ENCODE peak calls at places on chromosomes 16 and 17, in ten cellular contexts. H is HCT116, J is vagina, T is heart left ventricle, V is tibial nerve, B is HepG2, F is IMR-90, N is A549, U is Peyer's patch, G is GM12878. I is an unnamed sample. For H3K4me1, the result is how much of the 10 kb centered on the place peaks cover.

GRCh38 chr17:44323359-44324091 is 1.1 kb downstream of the SLC25A39 start:
- DNase-seq in G (no peak), B (no peak), F (no peak), V (no peak), J (no peak), T (no peak), U (no peak), N (no peak), H (no peak), I (no peak)

GRCh38 chr17:51805765-51806164 is 352.7 kb downstream of the CA10 start:
- DNase-seq in U (no peak), V (no peak), H (no peak), G (no peak), N (no peak), F (no peak), J (no peak), B (no peak), T (no peak), I (no peak)

GRCh38 chr16:83903739-83904138 is 4.8 kb downstream of the MLYCD start:
- DNase-seq in N (no peak), U (no peak), J (no peak), G (no peak), F (peak), H (no peak), V (peak), T (peak), B (no peak), I (no peak)

GRCh38 chr17:38745545-38745944 is 2.6 kb downstream of the PCGF2 start:
- DNase-seq in U (no peak), G (no peak), T (no peak), N (no peak), B (peak), V (peak), F (no peak), H (no peak), J (no peak), I (no peak)

GRCh38 chr17:77316651-77317050 is 175.9 kb downstream of the SEC14L1 start:
- DNase-seq in J (no peak), N (no peak), G (no peak), T (no peak), U (no peak), B (no peak), F (no peak), V (no peak), H (no peak), I (no peak)

GRCh38 chr17:63824362-63824761 is 2.9 kb upstream of the PSMC5 start:
- DNase-seq in F (no peak), N (no peak), H (no peak), T (no peak), B (no peak), U (no peak), V (no peak), G (no peak), J (no peak), I (no peak)

GRCh38 chr17:59838196-59838911 is 54.4 kb downstream of the TUBD1 start:
- DNase-seq in G (no peak), T (no peak), N (no peak), F (no peak), B (no peak), H (no peak), U (no peak), V (no peak), J (no peak), I (no peak)

GRCh38 chr16:54657058-54657708 is 273.5 kb upstream of the IRX5 start:
- DNase-seq in F (no peak), B (no peak), H (peak), G (no peak), U (no peak), T (no peak), N (no peak), J (no peak), V (no peak), I (peak)

GRCh38 chr17:67891481-67892119 is 66.3 kb downstream of the BPTF start:
- DNase-seq in N (peak), J (no peak), F (peak), U (no peak), G (no peak), H (peak), B (no peak), T (no peak), V (no peak), I (no peak)

GRCh38 chr16:80852261-80852872 is 48.0 kb upstream of the CDYL2 start:
- DNase-seq in H (peak), G (no peak), B (peak), N (peak), T (no peak), U (no peak), V (no peak), J (no peak), F (peak), I (no peak)

GRCh38 chr17:58156839-58157803 is 8.9 kb downstream of the OR4D1 start:
- DNase-seq in J (no peak), F (no peak), T (peak), N (peak), H (no peak), G (no peak), U (peak), B (no peak), V (no peak), I (no peak)

GRCh38 chr17:68676856-68677255 is 75.7 kb upstream of the FAM20A start:
- DNase-seq in U (no peak), G (no peak), V (no peak), B (no peak), J (no peak), T (no peak), F (no peak), H (no peak), N (no peak), I (no peak)

GRCh38 chr16:67162439-67163163 is 1.9 kb upstream of the HSF4 start:
- DNase-seq in U (no peak), F (no peak), J (no peak), H (no peak), B (no peak), G (no peak), N (no peak), T (no peak), V (no peak), I (no peak)

GRCh38 chr16:67161595-67162058 is 1.9 kb downstream of the FBXL8 start:
- DNase-seq in U (no peak), J (no peak), H (no peak), V (no peak), B (no peak), F (no peak), N (no peak), G (no peak), T (no peak), I (no peak)

GRCh38 chr16:67164599-67165061 is at the start of gene HSF4:
- DNase-seq in H (no peak), F (no peak), T (peak), V (peak), G (no peak), B (peak), U (no peak), J (no peak), N (no peak), I (peak)

GRCh38 chr16:67163903-67164558 is 514 bp upstream of the HSF4 start:
- DNase-seq in G (no peak), U (no peak), T (no peak), J (no peak), H (no peak), N (no peak), V (no peak), F (no peak), B (no peak), I (no peak)

DNA sequence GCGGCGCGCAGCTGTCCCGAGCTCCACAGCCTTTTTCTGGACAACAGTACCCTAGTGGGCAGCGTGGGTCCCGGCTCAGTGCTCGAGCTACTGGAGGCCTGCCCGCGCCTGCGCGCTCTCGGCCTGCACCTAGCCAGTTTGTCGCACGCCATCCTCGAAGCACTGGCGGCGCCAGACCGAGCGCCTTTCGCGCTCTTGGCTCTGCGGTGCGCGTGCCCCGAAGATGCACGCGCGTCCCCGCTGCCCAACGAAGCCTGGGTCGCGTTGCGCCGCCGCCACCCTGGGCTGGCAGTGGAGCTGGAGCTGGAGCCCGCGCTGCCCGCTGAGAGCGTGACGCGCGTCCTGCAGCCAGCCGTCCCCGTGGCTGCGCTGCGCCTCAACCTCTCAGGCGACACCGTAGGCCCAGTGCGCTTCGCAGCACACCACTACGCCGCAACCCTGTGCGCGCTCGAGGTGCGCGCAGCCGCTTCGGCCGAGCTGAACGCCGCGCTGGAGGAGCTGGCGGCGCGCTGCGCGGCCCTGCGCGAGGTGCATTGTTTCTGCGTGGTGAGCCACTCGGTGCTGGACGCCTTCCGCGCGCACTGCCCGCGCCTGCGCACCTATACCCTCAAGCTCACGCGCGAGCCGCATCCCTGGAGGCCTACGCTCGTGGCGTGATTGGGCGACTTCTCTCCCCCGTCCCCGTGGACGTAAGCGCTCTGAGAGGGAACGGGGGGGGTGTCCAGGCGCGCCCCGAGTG is 1.2 kb upstream of the HSF4 start:
- DNase-seq in F (peak), H (no peak), U (no peak), V (peak), B (no peak), G (no peak), N (no peak), T (no peak), J (no peak), I (no peak)
- TF ChIP-seq POLR2A in F (no peak), H (no peak), U (no peak), V (no peak), B (no peak), G (peak), N (no peak), T (peak), J (no peak), I (no peak)

DNA sequence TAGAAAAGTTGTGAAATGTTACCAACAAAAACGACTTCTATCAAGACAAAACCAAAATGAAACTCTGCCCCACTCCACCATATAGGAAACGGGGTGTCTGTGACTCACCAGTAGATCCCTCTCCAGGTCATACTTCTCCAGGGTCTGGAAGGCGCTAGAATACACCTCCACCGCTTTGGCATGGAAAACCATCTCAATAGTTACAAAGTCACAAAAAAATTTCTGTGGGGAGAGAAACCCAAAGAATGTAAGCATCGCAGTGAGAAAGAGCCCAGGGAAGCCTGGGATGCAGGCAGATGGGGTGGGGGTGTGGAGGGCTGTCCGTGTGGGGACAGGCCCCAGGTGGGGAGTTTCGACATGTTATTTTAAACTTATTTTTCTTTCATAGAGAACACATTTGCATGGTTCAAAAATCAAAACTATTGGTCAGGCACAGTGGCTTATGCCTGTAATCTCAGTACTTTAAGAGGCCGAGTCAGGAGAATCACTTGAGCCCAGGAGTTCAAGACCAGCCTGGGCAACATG is 10.1 kb downstream of the CIBAR2 start:
- DNase-seq in F (peak), B (no peak), N (no peak), J (no peak), H (no peak), G (no peak), T (no peak), U (no peak), V (no peak), I (no peak)
- H3K4me1 ChIP-seq in F (under half), B (under half), N (under half), J (under half), H (under half), G (under half), T (under half), U (under half), V (under half), I (under half)

DNA sequence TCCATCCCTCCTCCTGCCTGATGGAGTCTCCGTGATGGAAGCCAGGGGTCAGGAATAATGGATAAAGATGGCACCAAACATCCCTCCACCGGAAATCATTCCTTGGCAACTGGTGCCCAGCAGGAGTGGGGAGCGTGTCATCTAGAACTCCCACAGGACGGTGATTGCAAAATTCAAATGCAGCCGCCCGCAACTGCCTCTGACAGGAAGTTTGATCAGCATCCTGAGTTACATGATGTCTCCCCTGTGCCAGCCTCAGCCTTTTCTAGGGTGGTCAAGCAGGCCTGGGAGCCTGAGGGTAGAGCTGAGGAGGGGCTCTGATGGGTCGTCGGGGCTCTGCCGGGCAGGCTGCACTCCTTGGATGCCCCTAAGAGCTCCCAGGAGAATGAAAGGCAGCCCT is 52.8 kb downstream of the GSG1L start:
- DNase-seq in F (peak), H (no peak), T (no peak), U (no peak), N (no peak), B (no peak), J (no peak), V (no peak), G (no peak), I (no peak)
- TF ChIP-seq POLR2A in F (no peak), H (no peak), T (no peak), U (no peak), N (no peak), B (no peak), J (no peak), V (no peak), G (no peak), I (no peak)

GRCh38 chr17:1767358-1767757 is 5.5 kb downstream of the SERPINF1 start:
- DNase-seq in N (no peak), T (no peak), U (no peak), J (no peak), H (no peak), G (no peak), V (no peak), B (no peak), F (no peak), I (no peak)
- H3K4me1 ChIP-seq in N (under half), T (under half), U (under half), J (half or more), H (under half), G (under half), V (half or more), B (half or more), F (under half), I (half or more)

GRCh38 chr16:68267612-68268405 is 3.5 kb downstream of the SLC7A6 start:
- DNase-seq in U (no peak), V (no peak), G (no peak), H (no peak), N (no peak), F (no peak), B (peak), J (no peak), T (no peak), I (no peak)

GRCh38 chr16:68263559-68264127 is 683 bp upstream of the SLC7A6 start:
- DNase-seq in U (no peak), V (no peak), J (no peak), T (no peak), F (no peak), G (no peak), B (no peak), N (no peak), H (no peak), I (no peak)

GRCh38 chr16:68269793-68270192 is 5.5 kb downstream of the SLC7A6 start:
- DNase-seq in V (no peak), J (no peak), T (no peak), H (no peak), F (no peak), B (no peak), G (no peak), U (no peak), N (no peak), I (no peak)

GRCh38 chr16:68264128-68265077 is at the start of gene SLC7A6:
- DNase-seq in J (no peak), U (peak), N (peak), V (peak), H (peak), B (peak), G (no peak), T (peak), F (peak), I (peak)

DNA sequence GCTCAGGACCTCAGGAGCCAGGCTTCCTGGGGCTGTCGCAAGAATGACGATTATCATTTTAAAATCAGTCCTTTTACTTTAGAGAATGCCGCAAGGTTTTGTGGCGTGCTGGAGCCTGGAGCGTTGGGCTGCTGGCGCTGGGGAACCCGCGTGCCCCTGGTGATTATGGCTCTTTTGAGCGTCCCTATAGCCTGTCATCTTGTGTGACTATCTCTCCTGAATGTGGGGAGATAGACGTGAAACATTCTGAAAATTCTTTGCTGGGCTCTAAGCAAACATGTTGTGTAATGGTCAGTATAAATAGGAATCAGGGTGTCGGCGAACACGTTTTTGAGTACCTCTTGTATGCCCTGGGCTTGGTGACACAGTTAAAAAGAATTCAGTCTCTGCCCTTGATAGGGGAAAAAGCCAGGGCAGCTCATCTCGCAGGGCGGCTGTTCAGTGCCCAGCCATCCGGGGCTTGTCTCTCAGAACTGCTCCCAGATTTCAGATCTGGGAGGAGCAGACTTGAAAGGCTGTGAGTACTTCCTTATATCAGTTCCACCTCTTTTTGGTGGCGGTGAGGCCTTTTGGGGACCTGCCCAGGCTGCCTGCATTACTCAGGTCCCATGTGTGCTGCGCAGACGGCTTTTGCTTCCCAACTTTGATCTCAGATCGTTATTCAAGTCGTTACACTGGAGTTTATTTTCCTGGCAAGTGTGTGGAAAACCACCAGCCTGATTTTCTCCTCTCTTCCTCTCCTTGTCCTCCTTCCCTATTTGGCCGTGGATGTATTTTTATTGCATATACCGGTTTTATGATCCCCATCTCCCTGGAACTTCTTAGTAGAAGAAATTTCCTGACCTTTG is 976 bp downstream of the SLC7A6 start:
- DNase-seq in V (peak), F (peak), B (peak), U (peak), J (peak), T (peak), N (peak), H (peak), G (no peak), I (peak)
- TF ChIP-seq POLR2A in V (peak), F (peak), B (peak), U (peak), J (peak), T (peak), N (peak), H (no peak), G (no peak), I (no peak)

DNA sequence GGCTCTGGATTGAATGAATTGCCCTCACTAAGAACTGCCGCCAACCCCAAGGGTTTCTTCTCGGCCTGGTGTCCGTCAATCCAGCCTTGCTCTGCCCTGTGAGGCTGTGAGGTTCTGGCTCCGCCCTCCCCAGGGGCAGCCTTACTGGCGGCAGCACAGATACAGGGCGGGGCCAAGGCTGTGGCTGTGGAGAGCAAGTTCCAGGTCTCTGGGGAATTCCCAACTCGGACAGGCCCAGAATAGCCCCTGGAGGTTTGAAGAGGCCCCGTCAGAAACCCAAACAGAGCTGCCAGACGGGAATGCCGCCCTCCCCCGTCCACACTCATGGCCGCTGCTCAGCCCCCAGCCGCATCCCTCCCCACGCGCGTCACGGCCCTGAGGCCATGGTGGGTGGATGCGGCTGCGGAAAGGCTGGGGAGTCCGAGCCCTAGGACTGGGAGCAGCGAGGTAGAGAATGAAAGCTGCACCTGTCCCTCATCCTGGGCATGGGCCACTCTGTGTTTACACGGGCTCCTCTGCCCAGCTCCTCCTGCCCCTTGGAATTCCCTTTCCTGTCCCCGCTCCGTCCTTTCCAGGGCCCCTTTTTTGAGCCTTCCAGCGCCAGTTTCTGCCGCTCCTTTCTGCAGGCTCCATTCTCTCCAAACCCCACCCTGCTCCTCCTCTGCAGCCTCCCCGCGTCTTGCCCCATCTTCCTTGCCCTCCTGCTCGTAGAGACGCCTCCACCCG is 660 bp upstream of the PRRT2 start:
- DNase-seq in H (peak), B (peak), U (peak), N (peak), F (peak), J (no peak), T (peak), G (peak), V (peak), I (peak)
- H3K4me1 ChIP-seq in H (under half), B (half or more), U (under half), N (under half), F (under half), J (half or more), T (half or more), G (under half), V (half or more), I (half or more)

GRCh38 chr17:75824050-75824552 is 20.1 kb downstream of the UNC13D start:
- DNase-seq in B (no peak), H (no peak), U (no peak), N (no peak), V (no peak), J (no peak), F (no peak), T (no peak), G (no peak), I (no peak)
- TF ChIP-seq POLR2A in B (no peak), H (no peak), U (no peak), N (no peak), V (no peak), J (no peak), F (no peak), T (no peak), G (no peak), I (no peak)